ENCODE peak calls at places on chromosome 5, in six cellular contexts. P, H, G, U, N and K are unnamed samples.
A peak's percentile ranks its signal among the peaks of the same experiment; 100 is the strongest.

GRCh38 chr5:150619359-150620230 is 20.9 kb upstream of the SYNPO start:
- DNase-seq in H (no peak), N (no peak), U (peak; percentile 77), G (no peak), P (no peak), K (no peak)

GRCh38 chr5:143600396-143601075 is 197.1 kb upstream of the NR3C1 start:
- DNase-seq in G (peak; percentile 64), N (peak; percentile 76), U (no peak), H (no peak), P (no peak), K (no peak)

GRCh38 chr5:159785639-159786038 is 130.6 kb upstream of the ADRA1B start:
- DNase-seq in G (peak; percentile 86), U (no peak), H (no peak), N (no peak), P (no peak), K (no peak)

GRCh38 chr5:83967417-83967816 is 246.8 kb upstream of the HAPLN1 start:
- DNase-seq in N (no peak), U (no peak), G (no peak), H (no peak), P (no peak), K (no peak)

GRCh38 chr5:126403871-126404270 is 19.3 kb upstream of the GRAMD2B start:
- DNase-seq in U (no peak), P (no peak), N (no peak), G (no peak), H (no peak), K (no peak)

GRCh38 chr5:149473441-149473840 is 77.8 kb downstream of the CSNK1A1 start:
- DNase-seq in H (no peak), G (no peak), P (peak; percentile 36), U (no peak), N (no peak), K (no peak)

GRCh38 chr5:143399616-143400540 is 3.6 kb downstream of the NR3C1 start:
- DNase-seq in H (no peak), U (no peak), N (no peak), P (no peak), G (no peak), K (no peak)

GRCh38 chr5:117594165-117594564 is 1019.5 kb upstream of the SEMA6A start:
- DNase-seq in G (no peak), N (no peak), H (no peak), P (peak; percentile 87), U (no peak), K (no peak)

GRCh38 chr5:137533963-137534362 is 34.8 kb upstream of the SPOCK1 start:
- DNase-seq in N (no peak), U (no peak), G (no peak), H (no peak), P (no peak), K (no peak)

GRCh38 chr5:33828611-33829286 is 63.0 kb downstream of the ADAMTS12 start:
- DNase-seq in H (no peak), U (no peak), P (no peak), N (no peak), G (no peak), K (no peak)

GRCh38 chr5:60703944-60704343 is 4.0 kb upstream of the DEPDC1B start:
- DNase-seq in H (no peak), N (no peak), P (no peak), U (no peak), G (no peak), K (no peak)

GRCh38 chr5:166505086-166505485 is 1786.4 kb upstream of the WWC1 start:
- DNase-seq in N (no peak), P (no peak), H (no peak), U (no peak), G (no peak), K (no peak)

GRCh38 chr5:173671121-173671949 is 54.9 kb upstream of the BOD1 start:
- DNase-seq in P (peak; percentile 92), U (peak; percentile 31), N (peak; percentile 60), H (no peak), G (no peak), K (no peak)
- TF ChIP-seq POLR2A in P (no peak), U (no peak), N (no peak), H (no peak), G (no peak), K (no peak)

DNA sequence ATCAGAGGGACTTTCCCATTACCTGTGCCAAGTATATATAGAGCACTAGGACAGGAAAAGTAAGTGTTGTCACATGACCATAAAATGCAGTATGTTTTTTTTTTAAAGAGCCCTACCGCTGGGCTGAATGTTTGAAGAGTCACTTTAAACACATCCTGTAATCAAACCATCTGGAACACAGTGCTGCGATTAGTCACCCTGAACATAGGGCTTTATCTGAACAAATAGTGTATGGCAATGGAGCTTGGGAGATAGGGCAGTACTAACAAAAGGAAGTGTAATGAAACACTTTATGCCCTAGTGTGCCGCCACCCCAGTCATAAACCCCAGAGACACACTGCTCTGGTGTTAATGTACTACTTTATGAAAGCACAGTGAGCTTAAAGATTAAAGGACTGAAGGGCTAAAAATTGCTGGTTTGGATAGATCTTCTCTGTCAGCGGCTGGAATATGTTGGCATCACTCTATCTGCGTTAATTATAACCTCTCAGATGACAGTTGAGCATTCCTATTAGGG is 90.4 kb downstream of the ZNF608 start:
- DNase-seq in N (peak; percentile 97), H (peak; percentile 71), G (peak; percentile 57), U (no peak), P (no peak), K (peak; percentile 79)
- TF ChIP-seq POLR2A in N (no peak), H (peak; percentile 45), G (no peak), U (no peak), P (no peak), K (no peak)

GRCh38 chr5:134508521-134509195 is 16.8 kb upstream of the JADE2 start:
- DNase-seq in U (no peak), H (no peak), P (no peak), N (no peak), G (no peak), K (no peak)

GRCh38 chr5:134504629-134505300 is 20.7 kb upstream of the JADE2 start:
- DNase-seq in P (peak; percentile 56), H (no peak), G (no peak), U (no peak), N (no peak), K (no peak)

GRCh38 chr5:134507495-134507894 is 18.0 kb upstream of the JADE2 start:
- DNase-seq in P (no peak), G (no peak), U (no peak), N (no peak), H (no peak), K (no peak)

GRCh38 chr5:134503937-134504437 is 21.5 kb upstream of the JADE2 start:
- DNase-seq in N (peak; percentile 15), H (no peak), U (no peak), G (no peak), P (no peak), K (no peak)

GRCh38 chr5:134506054-134507039 is 19.1 kb upstream of the JADE2 start:
- DNase-seq in P (peak; percentile 90), U (peak; percentile 78), G (no peak), H (peak; percentile 96), N (peak; percentile 98), K (no peak)
- TF ChIP-seq POLR2A in P (no peak), U (peak; percentile 58), G (no peak), H (peak; percentile 94), N (no peak), K (no peak)

GRCh38 chr5:55308254-55308836 is 556 bp downstream of the MTREX start:
- DNase-seq in N (peak; percentile 4), P (no peak), H (no peak), G (no peak), U (no peak), K (peak; percentile 70)

GRCh38 chr5:55304584-55304983 is 2.9 kb downstream of the DHX29 start:
- DNase-seq in H (no peak), U (no peak), G (no peak), N (no peak), P (no peak), K (peak; percentile 63)

GRCh38 chr5:55306641-55307382 is 682 bp downstream of the DHX29 start:
- DNase-seq in H (no peak), U (no peak), P (no peak), G (no peak), N (peak; percentile 27), K (peak; percentile 66)

GRCh38 chr5:55303238-55303690 is 4.2 kb downstream of the DHX29 start:
- DNase-seq in N (no peak), P (no peak), U (no peak), G (no peak), H (no peak), K (no peak)

DNA sequence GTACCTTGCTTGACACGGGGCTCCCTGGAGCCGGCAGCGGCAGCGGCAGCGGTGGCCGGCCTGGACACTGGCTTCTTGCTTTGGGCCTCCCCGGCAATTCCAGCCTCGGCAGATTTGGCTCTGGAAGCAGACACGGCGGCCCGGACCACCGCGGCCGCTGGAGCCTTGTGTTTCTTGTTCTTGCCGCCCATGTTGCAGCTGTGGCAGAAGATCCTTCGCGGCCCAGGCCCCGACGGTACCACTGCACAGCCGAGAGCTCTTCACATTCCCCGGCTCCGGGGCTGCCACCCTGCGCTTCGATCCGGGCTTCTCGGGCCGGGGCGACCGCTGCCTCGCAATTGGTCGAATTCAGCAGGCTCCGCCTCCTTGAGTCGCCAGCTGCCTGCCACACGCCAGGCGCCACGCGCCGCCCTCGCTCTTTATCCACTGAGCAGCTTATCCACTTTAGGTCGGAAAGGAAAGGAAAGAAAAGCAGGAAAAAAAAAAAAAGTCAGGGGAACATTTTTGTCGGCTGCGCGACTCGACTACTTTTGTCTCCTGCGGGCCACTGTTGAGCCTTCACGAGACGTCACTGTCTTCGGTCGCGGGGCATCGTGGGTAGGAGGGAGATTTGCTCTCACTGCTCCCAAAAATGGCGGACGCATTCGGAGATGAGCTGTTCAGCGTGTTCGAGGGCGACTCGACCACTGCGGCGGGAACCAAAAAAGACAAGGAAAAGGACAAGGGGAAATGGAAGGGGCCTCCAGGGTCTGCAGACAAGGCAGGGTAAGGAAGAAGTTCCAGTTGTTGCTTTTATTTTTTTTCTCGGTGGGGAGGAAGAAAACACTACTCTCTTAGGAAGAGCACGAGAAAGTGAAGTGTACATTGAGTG is at the start of the genes DHX29 and MTREX:
- DNase-seq in G (peak; percentile 96), N (peak; percentile 82), H (peak; percentile 93), P (peak; percentile 98), U (peak; percentile 94), K (peak; percentile 97)
- TF ChIP-seq POLR2A in G (peak; percentile 13), N (peak; percentile 77), H (peak; percentile 54), P (no peak), U (peak; percentile 67), K (peak; percentile 90)

GRCh38 chr5:32197032-32197431 is 22.9 kb upstream of the GOLPH3 start:
- DNase-seq in P (no peak), G (no peak), U (no peak), N (no peak), H (no peak), K (no peak)

GRCh38 chr5:32190094-32190493 is 16.0 kb upstream of the GOLPH3 start:
- DNase-seq in H (no peak), U (peak; percentile 66), P (no peak), N (no peak), G (no peak), K (no peak)

GRCh38 chr5:32187675-32188074 is 13.6 kb upstream of the GOLPH3 start:
- DNase-seq in U (no peak), H (no peak), N (no peak), G (no peak), P (no peak), K (no peak)

GRCh38 chr5:32195265-32195664 is 21.1 kb upstream of the GOLPH3 start:
- DNase-seq in G (no peak), N (no peak), H (no peak), P (no peak), U (no peak), K (no peak)

GRCh38 chr5:32193591-32193990 is 19.5 kb upstream of the GOLPH3 start:
- DNase-seq in H (peak; percentile 74), N (peak; percentile 86), P (peak; percentile 95), G (peak; percentile 95), U (peak; percentile 90), K (no peak)
- TF ChIP-seq POLR2A in H (no peak), N (no peak), P (no peak), G (no peak), U (no peak), K (no peak)